ENCODE peak calls at places on chromosomes 6 and 20, in seven cellular contexts. X is mesendoderm, Z is neuronal stem cell, U is H1, I is IMR-90, K is H9, M is trophoblast cell. A is an unnamed sample.

GRCh38 chr6:133190912-133191311 is 50.2 kb upstream of the EYA4 start:
- DNase-seq in I (no peak), K (no peak), Z (no peak), U (no peak), M (no peak), X (no peak), A (no peak)

GRCh38 chr6:12229332-12229731 is 60.8 kb upstream of the EDN1 start:
- DNase-seq in I (no peak), U (no peak), M (no peak), Z (no peak), K (no peak), X (no peak), A (no peak)

GRCh38 chr20:63741354-63741675 is 1.7 kb downstream of the SLC2A4RG start:
- DNase-seq in K (no peak), X (no peak), I (no peak), U (no peak), M (no peak), Z (no peak), A (no peak)

GRCh38 chr6:137848672-137849071 is 18.4 kb upstream of the TNFAIP3 start:
- DNase-seq in I (peak; percentile 92), U (no peak), X (no peak), K (no peak), M (no peak), Z (no peak), A (peak; percentile 76)

GRCh38 chr6:145755682-145756081 is 20.4 kb upstream of the EPM2A start:
- DNase-seq in U (no peak), K (no peak), M (no peak), Z (no peak), I (no peak), X (no peak), A (no peak)

GRCh38 chr6:137051790-137052472 is 7.2 kb upstream of the IL20RA start:
- DNase-seq in K (no peak), X (no peak), I (peak; percentile 2), M (no peak), U (no peak), Z (no peak), A (peak; percentile 47)

GRCh38 chr20:19233025-19233794 is 20.8 kb downstream of the SLC24A3 start:
- DNase-seq in M (no peak), K (no peak), X (no peak), U (no peak), Z (no peak), I (no peak), A (no peak)

GRCh38 chr6:118722820-118723526 is 71.6 kb upstream of the CEP85L start:
- DNase-seq in K (no peak), M (no peak), Z (no peak), I (peak; percentile 26), U (no peak), X (no peak), A (no peak)

GRCh38 chr6:25354078-25354940 is 75.1 kb downstream of the CARMIL1 start:
- DNase-seq in U (no peak), Z (no peak), I (peak; percentile 39), K (no peak), X (no peak), M (no peak), A (peak; percentile 11)

GRCh38 chr6:70051197-70051596 is 184.8 kb downstream of the COL19A1 start:
- DNase-seq in M (no peak), I (no peak), U (no peak), X (no peak), Z (no peak), K (no peak), A (no peak)

GRCh38 chr20:20366551-20366895 is 1.4 kb upstream of the INSM1 start:
- DNase-seq in U (no peak), Z (no peak), X (no peak), I (no peak), M (no peak), K (no peak), A (no peak)

GRCh38 chr20:38291961-38292360 is 12.0 kb upstream of the BPI start:
- DNase-seq in M (no peak), Z (no peak), U (no peak), K (no peak), X (no peak), I (no peak), A (no peak)

GRCh38 chr6:21109421-21110178 is 484.0 kb upstream of the SOX4 start:
- DNase-seq in U (no peak), I (peak; percentile 59), Z (no peak), M (peak; percentile 17), K (no peak), X (peak; percentile 80), A (peak; percentile 42)

GRCh38 chr6:144248003-144248402 is 37.1 kb upstream of the UTRN start:
- DNase-seq in K (no peak), I (no peak), U (no peak), X (peak; percentile 37), M (no peak), Z (no peak), A (no peak)

GRCh38 chr6:125258651-125259353 is 43.0 kb downstream of the HDDC2 start:
- DNase-seq in X (no peak), K (no peak), I (peak; percentile 44), U (no peak), M (no peak), Z (no peak), A (no peak)

GRCh38 chr20:57717797-57718196 is 8.0 kb upstream of the PMEPA1 start:
- DNase-seq in I (no peak), K (no peak), X (no peak), Z (no peak), M (peak; percentile 73), U (no peak), A (no peak)
- H3K4ac ChIP-seq in I (peak overlapping the region; percentile 28), K (no peak overlapping the region), X (no peak overlapping the region), Z (no peak overlapping the region), M (no peak overlapping the region), U (no peak overlapping the region), A (no peak overlapping the region)

GRCh38 chr6:152195896-152196295 is 388.4 kb downstream of the ESR1 start:
- DNase-seq in I (no peak), M (no peak), U (no peak), Z (no peak), K (no peak), X (no peak), A (no peak)
- H3K4ac ChIP-seq in I (no peak overlapping the region), M (no peak overlapping the region), U (no peak overlapping the region), Z (no peak overlapping the region), K (no peak overlapping the region), X (no peak overlapping the region), A (no peak overlapping the region)

GRCh38 chr20:43983359-43983758 is 68.7 kb downstream of the TOX2 start:
- DNase-seq in U (no peak), I (no peak), Z (no peak), X (peak; percentile 44), M (no peak), K (peak; percentile 50), A (no peak)

GRCh38 chr20:43982016-43982415 is 67.4 kb downstream of the TOX2 start:
- DNase-seq in U (no peak), K (no peak), I (no peak), Z (no peak), M (no peak), X (no peak), A (no peak)

GRCh38 chr20:43982886-43983285 is 68.2 kb downstream of the TOX2 start:
- DNase-seq in X (no peak), M (no peak), U (no peak), K (no peak), Z (no peak), I (no peak), A (no peak)

GRCh38 chr20:43979576-43979975 is 64.9 kb downstream of the TOX2 start:
- DNase-seq in X (no peak), Z (no peak), K (no peak), U (no peak), M (no peak), I (no peak), A (no peak)

GRCh38 chr20:43981535-43981934 is 66.9 kb downstream of the TOX2 start:
- DNase-seq in Z (no peak), M (no peak), I (no peak), U (no peak), X (no peak), K (no peak), A (no peak)
- H3K4ac ChIP-seq in Z (no peak overlapping the region), M (no peak overlapping the region), I (no peak overlapping the region), U (no peak overlapping the region), X (no peak overlapping the region), K (no peak overlapping the region), A (no peak overlapping the region)

GRCh38 chr6:169828176-169828575 is 76.8 kb downstream of the ERMARD start:
- DNase-seq in I (no peak), U (no peak), X (no peak), K (peak; percentile 20), Z (no peak), M (no peak), A (no peak)
- H3K4ac ChIP-seq in I (no peak overlapping the region), U (peak overlapping the region; percentile 4), X (no peak overlapping the region), K (no peak overlapping the region), Z (no peak overlapping the region), M (no peak overlapping the region), A (no peak overlapping the region)

GRCh38 chr6:134358320-134358719 is 40.4 kb upstream of the SGK1 start:
- DNase-seq in K (no peak), U (no peak), X (no peak), M (peak; percentile 94), Z (no peak), I (peak; percentile 85), A (peak; percentile 62)

GRCh38 chr6:134352786-134353480 is 35.0 kb upstream of the SGK1 start:
- DNase-seq in I (peak; percentile 93), K (no peak), U (no peak), Z (no peak), M (no peak), X (peak; percentile 6), A (peak; percentile 96)

GRCh38 chr6:134351615-134352474 is 33.9 kb upstream of the SGK1 start:
- DNase-seq in K (peak; percentile 31), U (no peak), M (no peak), X (peak; percentile 8), Z (no peak), I (peak; percentile 33), A (peak; percentile 34)

GRCh38 chr6:134361011-134361410 is 43.1 kb upstream of the SGK1 start:
- DNase-seq in K (no peak), I (no peak), U (no peak), M (no peak), Z (no peak), X (no peak), A (no peak)

DNA sequence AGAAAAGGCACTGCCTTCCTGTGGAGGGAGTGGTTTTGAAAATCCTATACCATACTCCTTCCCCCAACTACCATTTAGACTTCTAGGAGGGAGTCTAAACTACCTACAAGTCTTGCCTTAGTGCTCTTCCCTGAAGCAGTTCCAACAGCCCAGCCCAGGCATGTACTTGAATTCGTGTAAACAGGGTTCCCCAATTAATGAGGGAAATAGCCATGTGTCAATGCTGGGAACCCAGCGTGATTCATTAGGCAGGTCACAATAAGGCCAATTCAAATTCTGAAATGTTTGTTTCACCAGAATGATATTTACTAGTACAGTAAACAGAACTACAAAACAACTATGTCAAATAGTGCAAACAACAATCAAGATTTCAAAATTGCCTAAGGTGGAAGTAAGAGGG is 39.2 kb upstream of the SGK1 start:
- DNase-seq in M (no peak), I (no peak), Z (no peak), X (no peak), U (no peak), K (no peak), A (no peak)
- H3K4ac ChIP-seq in M (no peak overlapping the region), I (no peak overlapping the region), Z (no peak overlapping the region), X (no peak overlapping the region), U (no peak overlapping the region), K (no peak overlapping the region), A (no peak overlapping the region)